ENCODE peak calls at places on chromosomes 6 and 20, in five cellular contexts. P is thoracic aorta, S is aorta, M is tibial nerve, U is left lung. V is an unnamed sample. For H3K4me1 and H3K9me3, the result is how much of the 10 kb centered on the place peaks cover.

GRCh38 chr6:45441811-45442453 is 64.2 kb upstream of the SUPT3H start:
- DNase-seq in P (no peak), S (no peak), M (no peak), U (no peak), V (no peak)

GRCh38 chr6:157068691-157069228 is 254.6 kb downstream of the TMEM242 start:
- DNase-seq in P (no peak), S (no peak), M (no peak), U (no peak), V (no peak)

GRCh38 chr6:131937219-131937618 is 14.0 kb downstream of the CCN2 start:
- DNase-seq in P (no peak), S (no peak), M (peak), U (no peak), V (no peak)

GRCh38 chr6:157770946-157771345 is 52.1 kb upstream of the SNX9 start:
- DNase-seq in P (no peak), S (no peak), M (no peak), U (no peak), V (no peak)

GRCh38 chr6:89324304-89324703 is 9.2 kb upstream of the GABRR2 start:
- DNase-seq in P (no peak), S (no peak), M (no peak), U (no peak), V (no peak)

GRCh38 chr20:35625584-35626385 is 10.2 kb downstream of the SPAG4 start:
- DNase-seq in P (no peak), S (no peak), M (no peak), U (no peak), V (peak)

GRCh38 chr6:1611572-1612385 is 2.1 kb downstream of the FOXC1 start:
- DNase-seq in P (no peak), S (peak), M (no peak), U (peak), V (no peak)

GRCh38 chr20:60431349-60431748 is 473.1 kb downstream of the CDH26 start:
- DNase-seq in P (no peak), S (no peak), M (no peak), U (no peak), V (peak)

GRCh38 chr20:47620808-47621805 is 119.4 kb downstream of the NCOA3 start:
- DNase-seq in P (no peak), S (no peak), M (peak), U (no peak), V (no peak)

GRCh38 chr6:158762787-158763439 is 56.3 kb downstream of the EZR start:
- DNase-seq in P (no peak), S (no peak), M (no peak), U (no peak), V (no peak)

GRCh38 chr20:52896348-52896747 is 75.8 kb upstream of the TSHZ2 start:
- DNase-seq in P (no peak), S (no peak), M (no peak), U (no peak), V (no peak)

GRCh38 chr6:79813854-79814477 is 133.4 kb downstream of the ELOVL4 start:
- DNase-seq in P (peak), S (peak), M (peak), U (no peak), V (no peak)

GRCh38 chr20:62766071-62766450 is 30.2 kb upstream of the MRGBP start:
- DNase-seq in P (no peak), S (peak), M (no peak), U (peak), V (no peak)

GRCh38 chr6:90393232-90393884 is 96.7 kb upstream of the BACH2 start:
- DNase-seq in P (no peak), S (no peak), M (peak), U (no peak), V (no peak)

GRCh38 chr6:108914235-108915022 is 66.2 kb downstream of the ARMC2 start:
- DNase-seq in P (no peak), S (no peak), M (no peak), U (no peak), V (no peak)

GRCh38 chr6:54681987-54682386 is 164.6 kb upstream of the FAM83B start:
- DNase-seq in P (no peak), S (no peak), M (no peak), U (no peak), V (no peak)

GRCh38 chr6:169806718-169807117 is 55.3 kb downstream of the ERMARD start:
- DNase-seq in P (no peak), S (no peak), M (no peak), U (no peak), V (no peak)

GRCh38 chr20:37513764-37514359 is 7.2 kb upstream of the NNAT start:
- DNase-seq in P (no peak), S (no peak), M (no peak), U (no peak), V (peak)

GRCh38 chr6:170374571-170375444 is 68.2 kb downstream of the FAM120B start:
- DNase-seq in P (no peak), S (no peak), M (no peak), U (no peak), V (no peak)

GRCh38 chr6:165657325-165657680 is 5.7 kb downstream of the PDE10A start:
- DNase-seq in P (no peak), S (no peak), M (no peak), U (no peak), V (no peak)

GRCh38 chr6:32047539-32047854 is 9.3 kb downstream of the CYP21A2 start:
- DNase-seq in P (no peak), S (no peak), M (no peak), U (no peak), V (no peak)

GRCh38 chr6:9408718-9409117 is 973.4 kb upstream of the SLC35B3 start:
- DNase-seq in P (no peak), S (no peak), M (no peak), U (no peak), V (no peak)

GRCh38 chr6:157528931-157529653 is 148.1 kb downstream of the ZDHHC14 start:
- DNase-seq in P (no peak), S (no peak), M (peak), U (no peak), V (no peak)

GRCh38 chr6:142737368-142738060 is 207.5 kb downstream of the HIVEP2 start:
- DNase-seq in P (no peak), S (no peak), M (no peak), U (no peak), V (no peak)

GRCh38 chr6:1385129-1386042 is 4.0 kb upstream of the FOXF2 start:
- DNase-seq in P (no peak), S (no peak), M (no peak), U (no peak), V (no peak)

GRCh38 chr20:58718121-58718563 is 25.5 kb downstream of the NPEPL1 start:
- DNase-seq in P (no peak), S (peak), M (no peak), U (peak), V (peak)

GRCh38 chr6:112286010-112286409 is 31.6 kb upstream of the LAMA4 start:
- DNase-seq in P (no peak), S (no peak), M (no peak), U (no peak), V (no peak)

GRCh38 chr6:15921243-15921642 is 207.6 kb upstream of the MYLIP start:
- DNase-seq in P (no peak), S (no peak), M (no peak), U (no peak), V (no peak)

GRCh38 chr6:30037182-30037788 is 23.8 kb upstream of the POLR1H start:
- DNase-seq in P (no peak), S (no peak), M (no peak), U (no peak), V (no peak)

GRCh38 chr6:162069995-162070394 is 657.6 kb downstream of the PRKN start:
- DNase-seq in P (no peak), S (no peak), M (no peak), U (no peak), V (no peak)

GRCh38 chr20:61433816-61434215 is 181.8 kb downstream of the CDH4 start:
- DNase-seq in P (no peak), S (no peak), M (no peak), U (no peak), V (peak)

GRCh38 chr6:22848121-22848520 is 278.8 kb downstream of the HDGFL1 start:
- DNase-seq in P (no peak), S (no peak), M (no peak), U (no peak), V (no peak)

GRCh38 chr20:52145587-52145986 is 46.0 kb downstream of the ZFP64 start:
- DNase-seq in P (no peak), S (no peak), M (no peak), U (no peak), V (no peak)

GRCh38 chr6:43865086-43865485 is 95.1 kb downstream of the VEGFA start:
- DNase-seq in P (no peak), S (no peak), M (no peak), U (no peak), V (no peak)

GRCh38 chr6:132209351-132209750 is 191.9 kb downstream of the MOXD1 start:
- DNase-seq in P (no peak), S (no peak), M (no peak), U (no peak), V (peak)

GRCh38 chr6:48535569-48535968 is 424.6 kb upstream of the PTCHD4 start:
- DNase-seq in P (no peak), S (no peak), M (no peak), U (no peak), V (no peak)

GRCh38 chr6:137217801-137218472 is 1.2 kb downstream of the IFNGR1 start:
- DNase-seq in P (no peak), S (peak), M (peak), U (no peak), V (no peak)
- H3K4me1 ChIP-seq in P (half or more), S (under half), M (under half), U (under half), V (under half)

GRCh38 chr6:113809818-113810217 is 47.3 kb upstream of the MARCKS start:
- DNase-seq in P (no peak), S (no peak), M (no peak), U (no peak), V (no peak)

GRCh38 chr6:113818528-113818927 is 38.6 kb upstream of the MARCKS start:
- DNase-seq in P (no peak), S (no peak), M (no peak), U (no peak), V (no peak)

GRCh38 chr6:113813207-113813606 is 43.9 kb upstream of the MARCKS start:
- DNase-seq in P (no peak), S (no peak), M (no peak), U (no peak), V (no peak)
- H3K27ac ChIP-seq in P (no peak), S (no peak), M (no peak), U (no peak), V (no peak)

GRCh38 chr6:6201200-6201599 is 119.3 kb downstream of the F13A1 start:
- DNase-seq in P (no peak), S (no peak), M (no peak), U (no peak), V (no peak)

GRCh38 chr6:6195080-6195479 is 125.4 kb downstream of the F13A1 start:
- DNase-seq in P (no peak), S (no peak), M (no peak), U (no peak), V (no peak)

GRCh38 chr6:6196762-6197161 is 123.7 kb downstream of the F13A1 start:
- DNase-seq in P (no peak), S (no peak), M (no peak), U (no peak), V (no peak)

DNA sequence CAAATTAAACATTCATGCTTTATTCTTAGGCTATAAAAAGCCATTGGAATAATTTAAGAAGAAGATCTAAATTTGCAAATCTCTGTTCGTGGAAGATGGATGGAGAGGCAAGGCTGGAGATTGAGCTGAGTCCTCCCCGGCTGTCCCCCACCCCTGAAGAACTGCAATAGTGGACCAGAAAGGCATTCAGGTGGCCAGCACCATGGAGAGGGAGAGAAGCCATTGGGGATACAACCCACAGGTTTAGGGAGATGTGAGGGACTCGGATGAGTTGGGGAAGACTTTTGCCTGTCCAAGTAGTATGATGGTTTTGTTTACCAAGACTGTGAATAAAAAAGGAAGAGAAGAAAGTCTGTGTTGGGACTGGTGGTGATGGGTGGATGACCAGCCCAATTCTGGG is 120.8 kb downstream of the F13A1 start:
- DNase-seq in P (no peak), S (no peak), M (no peak), U (no peak), V (no peak)
- H3K9me3 ChIP-seq in P (under half), S (under half), M (under half), U (under half), V (under half)

GRCh38 chr6:37362101-37362823 is 8.5 kb downstream of the RNF8 start:
- DNase-seq in P (no peak), S (no peak), M (no peak), U (no peak), V (no peak)
- H3K4me1 ChIP-seq in P (under half), S (under half), M (under half), U (under half), V (under half)

GRCh38 chr6:148463671-148464070 is 121.0 kb downstream of the SASH1 start:
- DNase-seq in P (no peak), S (no peak), M (no peak), U (no peak), V (no peak)

GRCh38 chr6:148464319-148465010 is 121.8 kb downstream of the SASH1 start:
- DNase-seq in P (no peak), S (no peak), M (peak), U (no peak), V (no peak)

GRCh38 chr6:148465654-148466053 is 123.0 kb downstream of the SASH1 start:
- DNase-seq in P (no peak), S (no peak), M (no peak), U (no peak), V (no peak)

GRCh38 chr6:148466158-148466557 is 123.5 kb downstream of the SASH1 start:
- DNase-seq in P (no peak), S (no peak), M (no peak), U (no peak), V (no peak)

DNA sequence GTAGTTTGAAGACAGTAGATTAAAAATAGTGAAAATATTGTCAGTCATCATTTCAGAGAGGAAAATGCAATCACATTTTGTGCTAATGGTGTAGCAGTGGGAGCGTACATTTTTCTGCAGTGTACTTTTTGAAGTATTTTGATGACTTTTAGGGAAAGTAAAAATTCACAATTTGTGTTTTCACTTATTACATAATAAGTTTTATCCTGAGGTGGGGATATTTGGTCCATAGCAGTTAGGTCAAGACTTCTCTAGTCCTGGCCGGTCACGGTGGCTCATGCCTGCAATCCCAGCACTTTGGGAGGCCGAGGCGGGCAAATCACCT is 122.3 kb downstream of the SASH1 start:
- DNase-seq in P (no peak), S (no peak), M (no peak), U (no peak), V (no peak)
- H3K27ac ChIP-seq in P (peak), S (peak), M (no peak), U (no peak), V (no peak)

GRCh38 chr6:153702671-153703070 is 336.4 kb upstream of the OPRM1 start:
- DNase-seq in P (no peak), S (no peak), M (no peak), U (no peak), V (no peak)
- H3K9me3 ChIP-seq in P (under half), S (under half), M (under half), U (under half), V (under half)

V was measured in RWPE2.